ENCODE peak calls at places on chromosomes 13 and 19, in six cellular contexts. One of them, this sample, is unnamed. For H3K4me1, the result is how much of the 10 kb centered on the place peaks cover.

GRCh38 chr19:48390188-48391099 is 907 bp downstream of the KDELR1 start:
- DNase-seq in endothelial cell of umbilical vein: peak
- DNase-seq in testis: peak
- DNase-seq in tibial nerve: peak
- DNase-seq in HCT116: no peak
- DNase-seq in esophagus squamous epithelium: no peak
- DNase-seq in this sample: peak

GRCh38 chr13:80901111-80902014 is 560.4 kb upstream of the SPRY2 start:
- DNase-seq in endothelial cell of umbilical vein: no peak
- DNase-seq in testis: no peak
- DNase-seq in tibial nerve: no peak
- DNase-seq in HCT116: no peak
- DNase-seq in esophagus squamous epithelium: no peak
- DNase-seq in this sample: no peak

GRCh38 chr13:109426690-109426990 is 359.7 kb downstream of the IRS2 start:
- DNase-seq in endothelial cell of umbilical vein: no peak
- DNase-seq in testis: no peak
- DNase-seq in tibial nerve: no peak
- DNase-seq in HCT116: no peak
- DNase-seq in esophagus squamous epithelium: no peak
- DNase-seq in this sample: no peak

GRCh38 chr19:49422407-49423277 is 599 bp downstream of the PTH2 start:
- DNase-seq in endothelial cell of umbilical vein: peak
- DNase-seq in testis: peak
- DNase-seq in tibial nerve: no peak
- DNase-seq in HCT116: no peak
- DNase-seq in esophagus squamous epithelium: no peak
- DNase-seq in this sample: no peak

GRCh38 chr19:23771348-23771747 is 12.7 kb upstream of the ZNF681 start:
- DNase-seq in endothelial cell of umbilical vein: no peak
- DNase-seq in testis: no peak
- DNase-seq in tibial nerve: no peak
- DNase-seq in HCT116: no peak
- DNase-seq in esophagus squamous epithelium: no peak
- DNase-seq in this sample: no peak

GRCh38 chr19:928471-929259 is 2.8 kb downstream of the ARID3A start:
- DNase-seq in endothelial cell of umbilical vein: no peak
- DNase-seq in testis: no peak
- DNase-seq in tibial nerve: no peak
- DNase-seq in HCT116: no peak
- DNase-seq in esophagus squamous epithelium: no peak
- DNase-seq in this sample: peak

GRCh38 chr13:40549500-40550094 is 116.8 kb downstream of the FOXO1 start:
- DNase-seq in endothelial cell of umbilical vein: no peak
- DNase-seq in testis: no peak
- DNase-seq in tibial nerve: no peak
- DNase-seq in HCT116: no peak
- DNase-seq in esophagus squamous epithelium: no peak
- DNase-seq in this sample: no peak

GRCh38 chr19:43132696-43133095 is 50.2 kb upstream of the PSG2 start:
- DNase-seq in endothelial cell of umbilical vein: no peak
- DNase-seq in testis: no peak
- DNase-seq in tibial nerve: no peak
- DNase-seq in HCT116: no peak
- DNase-seq in esophagus squamous epithelium: no peak
- DNase-seq in this sample: no peak

GRCh38 chr13:48246097-48246496 is 13.1 kb downstream of the ITM2B start:
- DNase-seq in endothelial cell of umbilical vein: no peak
- DNase-seq in testis: no peak
- DNase-seq in tibial nerve: no peak
- DNase-seq in HCT116: no peak
- DNase-seq in esophagus squamous epithelium: no peak
- DNase-seq in this sample: no peak

GRCh38 chr13:40598599-40598998 is 67.8 kb downstream of the FOXO1 start:
- DNase-seq in endothelial cell of umbilical vein: no peak
- DNase-seq in testis: peak
- DNase-seq in tibial nerve: no peak
- DNase-seq in HCT116: no peak
- DNase-seq in esophagus squamous epithelium: no peak
- DNase-seq in this sample: peak

GRCh38 chr19:52600639-52601024 is 30.5 kb downstream of the ZNF701 start:
- DNase-seq in endothelial cell of umbilical vein: no peak
- DNase-seq in testis: peak
- DNase-seq in tibial nerve: no peak
- DNase-seq in HCT116: no peak
- DNase-seq in esophagus squamous epithelium: no peak
- DNase-seq in this sample: no peak

GRCh38 chr19:56321254-56321980 is 6.8 kb upstream of the ZSCAN5A start:
- DNase-seq in endothelial cell of umbilical vein: no peak
- DNase-seq in testis: no peak
- DNase-seq in tibial nerve: no peak
- DNase-seq in HCT116: no peak
- DNase-seq in esophagus squamous epithelium: no peak
- DNase-seq in this sample: no peak

GRCh38 chr13:49256841-49257240 is 9.1 kb downstream of the CDADC1 start:
- DNase-seq in endothelial cell of umbilical vein: no peak
- DNase-seq in testis: no peak
- DNase-seq in tibial nerve: no peak
- DNase-seq in HCT116: no peak
- DNase-seq in esophagus squamous epithelium: no peak
- DNase-seq in this sample: no peak

GRCh38 chr19:21483589-21484170 is 21.7 kb upstream of the ZNF429 start:
- DNase-seq in endothelial cell of umbilical vein: no peak
- DNase-seq in testis: peak
- DNase-seq in tibial nerve: peak
- DNase-seq in HCT116: no peak
- DNase-seq in esophagus squamous epithelium: no peak
- DNase-seq in this sample: peak

GRCh38 chr13:76836311-76836710 is 49.9 kb downstream of the KCTD12 start:
- DNase-seq in endothelial cell of umbilical vein: no peak
- DNase-seq in testis: no peak
- DNase-seq in tibial nerve: no peak
- DNase-seq in HCT116: no peak
- DNase-seq in esophagus squamous epithelium: no peak
- DNase-seq in this sample: no peak

GRCh38 chr13:44263920-44264610 is 109.6 kb upstream of the SERP2 start:
- DNase-seq in endothelial cell of umbilical vein: no peak
- DNase-seq in testis: peak
- DNase-seq in tibial nerve: no peak
- DNase-seq in HCT116: no peak
- DNase-seq in esophagus squamous epithelium: no peak
- DNase-seq in this sample: peak

GRCh38 chr13:40368123-40368891 is 298.1 kb downstream of the FOXO1 start:
- DNase-seq in endothelial cell of umbilical vein: peak
- DNase-seq in testis: no peak
- DNase-seq in tibial nerve: no peak
- DNase-seq in HCT116: no peak
- DNase-seq in esophagus squamous epithelium: no peak
- DNase-seq in this sample: no peak

GRCh38 chr19:20964798-20965197 is 41.7 kb downstream of the ZNF85 start:
- DNase-seq in endothelial cell of umbilical vein: no peak
- DNase-seq in testis: no peak
- DNase-seq in tibial nerve: no peak
- DNase-seq in HCT116: no peak
- DNase-seq in esophagus squamous epithelium: no peak
- DNase-seq in this sample: no peak

DNA sequence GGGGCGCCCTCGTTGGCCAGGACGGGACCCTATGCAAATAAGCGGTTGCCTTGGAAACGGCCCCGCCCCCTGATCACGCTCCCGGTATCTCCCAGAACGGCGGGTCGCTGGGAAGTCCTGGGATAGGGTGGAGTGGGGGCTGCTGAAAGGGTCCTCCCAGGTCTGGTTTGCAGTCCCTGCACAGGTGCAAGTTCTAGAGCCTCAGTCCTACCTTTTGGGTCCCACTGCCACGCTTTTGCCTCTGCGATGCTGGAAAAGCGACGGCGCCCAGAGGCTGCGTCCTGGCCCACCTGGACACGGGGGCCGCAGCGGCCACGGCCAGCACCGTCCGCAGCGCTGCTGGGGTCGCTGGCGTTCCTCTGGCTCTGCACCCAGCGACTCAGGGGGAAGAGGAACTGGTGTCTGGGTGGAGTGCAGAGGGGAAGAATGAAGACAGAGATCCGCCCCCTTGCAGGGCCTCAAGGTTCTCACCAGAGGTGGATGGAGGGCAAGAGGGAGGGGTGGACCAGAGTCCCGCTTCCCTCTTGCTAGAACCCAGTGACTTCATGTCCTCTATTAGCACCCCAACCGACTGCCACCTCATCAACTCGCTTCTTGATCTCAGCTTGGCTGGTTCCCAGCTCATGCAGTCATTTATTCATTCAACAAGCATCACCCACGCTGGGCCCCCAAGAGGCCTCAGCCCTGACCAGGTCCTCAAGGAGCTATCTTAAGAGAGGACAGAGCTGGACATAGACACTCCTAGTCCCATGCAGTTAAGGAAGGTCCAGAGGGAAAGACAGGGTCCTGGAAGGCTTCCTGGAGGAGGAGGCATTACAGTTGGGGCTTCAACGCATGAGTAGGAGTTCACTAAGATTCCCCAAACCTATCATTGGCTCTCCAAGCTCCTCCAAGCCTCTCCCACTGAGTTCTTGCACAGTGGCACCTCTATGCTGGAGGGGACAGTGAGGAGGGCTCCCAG is at the start of gene LRRC25:
- DNase-seq in endothelial cell of umbilical vein: no peak
- DNase-seq in testis: peak
- DNase-seq in tibial nerve: no peak
- DNase-seq in HCT116: no peak
- DNase-seq in esophagus squamous epithelium: no peak
- DNase-seq in this sample: no peak
- TF ChIP-seq POLR2A in endothelial cell of umbilical vein: no peak
- TF ChIP-seq POLR2A in testis: no peak
- TF ChIP-seq POLR2A in tibial nerve: peak
- TF ChIP-seq POLR2A in HCT116: no peak
- TF ChIP-seq POLR2A in esophagus squamous epithelium: peak
- TF ChIP-seq POLR2A in this sample: no peak

GRCh38 chr13:67736646-67737420 is 506.7 kb upstream of the PCDH9 start:
- DNase-seq in endothelial cell of umbilical vein: no peak
- DNase-seq in testis: peak
- DNase-seq in tibial nerve: no peak
- DNase-seq in HCT116: no peak
- DNase-seq in esophagus squamous epithelium: no peak
- DNase-seq in this sample: no peak
- TF ChIP-seq CTCF in endothelial cell of umbilical vein: no peak
- TF ChIP-seq CTCF in testis: no peak
- TF ChIP-seq CTCF in tibial nerve: no peak
- TF ChIP-seq CTCF in HCT116: peak
- TF ChIP-seq CTCF in esophagus squamous epithelium: no peak
- TF ChIP-seq CTCF in this sample: no peak

GRCh38 chr19:35352448-35353304 is 5.0 kb downstream of the FFAR1 start:
- DNase-seq in endothelial cell of umbilical vein: peak
- DNase-seq in testis: peak
- DNase-seq in tibial nerve: no peak
- DNase-seq in HCT116: peak
- DNase-seq in esophagus squamous epithelium: no peak
- DNase-seq in this sample: peak
- H3K4me1 ChIP-seq in endothelial cell of umbilical vein: under half
- H3K4me1 ChIP-seq in testis: under half
- H3K4me1 ChIP-seq in tibial nerve: under half
- H3K4me1 ChIP-seq in HCT116: under half
- H3K4me1 ChIP-seq in esophagus squamous epithelium: under half
- H3K4me1 ChIP-seq in this sample: under half

GRCh38 chr19:54156953-54157352 is 2.6 kb downstream of the LENG1 start:
- DNase-seq in endothelial cell of umbilical vein: no peak
- DNase-seq in testis: no peak
- DNase-seq in tibial nerve: no peak
- DNase-seq in HCT116: no peak
- DNase-seq in esophagus squamous epithelium: no peak
- DNase-seq in this sample: no peak

GRCh38 chr19:54160182-54160811 is 776 bp upstream of the LENG1 start:
- DNase-seq in endothelial cell of umbilical vein: peak
- DNase-seq in testis: no peak
- DNase-seq in tibial nerve: no peak
- DNase-seq in HCT116: no peak
- DNase-seq in esophagus squamous epithelium: no peak
- DNase-seq in this sample: no peak

GRCh38 chr19:54158812-54159351 is 639 bp downstream of the LENG1 start:
- DNase-seq in endothelial cell of umbilical vein: no peak
- DNase-seq in testis: no peak
- DNase-seq in tibial nerve: no peak
- DNase-seq in HCT116: no peak
- DNase-seq in esophagus squamous epithelium: no peak
- DNase-seq in this sample: no peak

GRCh38 chr19:54160948-54161347 is 1.4 kb upstream of the LENG1 start:
- DNase-seq in endothelial cell of umbilical vein: no peak
- DNase-seq in testis: no peak
- DNase-seq in tibial nerve: no peak
- DNase-seq in HCT116: no peak
- DNase-seq in esophagus squamous epithelium: no peak
- DNase-seq in this sample: no peak

DNA sequence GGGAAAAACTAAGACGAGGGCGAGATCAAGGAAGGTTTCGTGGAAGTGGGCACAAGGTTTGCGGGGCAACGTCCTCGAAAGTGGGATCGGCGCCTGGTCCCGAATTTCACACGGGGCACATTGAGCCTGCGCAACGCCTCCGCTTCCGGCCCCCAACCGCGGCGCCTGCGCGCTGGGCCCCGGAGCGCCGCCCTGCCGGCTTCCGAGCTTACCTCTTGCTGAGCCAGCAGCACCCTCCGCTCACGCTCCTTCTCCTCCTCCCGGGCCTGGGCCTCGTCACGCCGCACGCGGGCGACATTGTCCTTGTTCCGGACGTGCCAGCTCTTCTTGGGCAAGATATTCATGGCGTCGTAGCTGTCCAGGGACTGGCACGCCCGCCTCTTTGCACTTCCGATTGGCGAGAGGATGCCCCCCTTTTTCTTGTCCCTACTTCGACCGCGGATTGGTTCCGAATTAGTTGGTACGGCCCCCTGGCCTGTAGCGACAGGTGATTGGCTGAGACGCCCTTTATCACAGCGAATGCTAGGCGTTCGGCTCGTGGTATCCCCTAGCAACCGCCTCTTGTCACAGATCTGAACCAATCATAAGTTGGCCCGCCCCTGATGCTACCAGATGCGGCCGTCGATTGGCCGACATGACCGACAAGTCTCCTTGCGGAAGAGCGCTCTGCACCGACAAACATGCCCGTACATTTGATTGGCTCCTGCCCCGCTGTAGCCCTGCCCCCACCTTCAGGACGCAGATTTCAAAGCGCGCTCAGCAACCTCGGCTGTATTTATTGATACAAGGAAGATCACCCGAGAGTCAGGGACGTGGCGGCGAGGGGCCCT is at the start of gene LENG1:
- DNase-seq in endothelial cell of umbilical vein: peak
- DNase-seq in testis: peak
- DNase-seq in tibial nerve: peak
- DNase-seq in HCT116: peak
- DNase-seq in esophagus squamous epithelium: peak
- DNase-seq in this sample: peak
- TF ChIP-seq POLR2A in endothelial cell of umbilical vein: peak
- TF ChIP-seq POLR2A in testis: no peak
- TF ChIP-seq POLR2A in tibial nerve: peak
- TF ChIP-seq POLR2A in HCT116: peak
- TF ChIP-seq POLR2A in esophagus squamous epithelium: peak
- TF ChIP-seq POLR2A in this sample: peak

DNA sequence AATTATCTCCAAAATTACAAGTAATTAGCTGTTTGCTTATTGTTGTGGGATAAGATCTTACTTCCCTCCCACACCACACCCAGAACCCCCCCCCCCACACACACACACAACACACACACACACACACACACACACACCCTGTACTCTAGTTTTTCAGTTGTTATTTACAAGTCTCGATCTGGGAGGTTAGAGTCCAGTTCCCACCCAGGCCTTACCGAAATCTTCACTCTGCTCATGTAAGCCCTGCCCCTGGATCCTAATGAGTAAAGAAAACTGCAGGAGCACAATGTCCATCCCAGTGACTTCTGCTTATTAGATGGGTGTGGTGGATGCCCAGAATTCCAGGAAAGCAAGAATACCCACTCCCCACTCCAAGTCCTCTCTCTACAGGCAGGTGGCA is 23.0 kb downstream of the STARD13 start:
- DNase-seq in endothelial cell of umbilical vein: no peak
- DNase-seq in testis: no peak
- DNase-seq in tibial nerve: no peak
- DNase-seq in HCT116: no peak
- DNase-seq in esophagus squamous epithelium: no peak
- DNase-seq in this sample: no peak
- TF ChIP-seq CTCF in endothelial cell of umbilical vein: no peak
- TF ChIP-seq CTCF in testis: no peak
- TF ChIP-seq CTCF in tibial nerve: no peak
- TF ChIP-seq CTCF in HCT116: no peak
- TF ChIP-seq CTCF in esophagus squamous epithelium: no peak
- TF ChIP-seq CTCF in this sample: no peak